ENCODE peak calls at places on chromosomes 2 and 18, in eight cellular contexts. R is progenitor cell of endocrine pancreas, I is H9, N is prostate gland, P is pancreas, H is fibroblast of mammary gland, W is OCI-LY7, Q is mucosa of descending colon. K is an unnamed sample.

GRCh38 chr18:13612111-13612997 is 114.0 kb downstream of the FAM210A start:
- DNase-seq in N (no peak), W (peak), R (no peak), I (no peak), P (no peak), Q (peak), H (no peak), K (peak)

GRCh38 chr2:143732076-143732475 is 602.9 kb downstream of the ARHGAP15 start:
- DNase-seq in N (no peak), P (no peak), W (no peak), H (peak), I (no peak), Q (no peak), R (no peak), K (no peak)

GRCh38 chr2:70553334-70553583 is 367 bp downstream of the TGFA start:
- DNase-seq in W (no peak), I (peak), N (peak), Q (peak), P (peak), H (no peak), R (no peak), K (no peak)

GRCh38 chr2:182866461-182867369 is at the start of gene FRZB:
- DNase-seq in Q (peak), R (peak), N (peak), W (no peak), I (peak), H (peak), P (peak), K (no peak)

GRCh38 chr2:82792316-82792715 is 1666.8 kb downstream of the SUCLG1 start:
- DNase-seq in Q (no peak), H (no peak), N (no peak), R (no peak), W (no peak), I (no peak), P (no peak), K (no peak)

GRCh38 chr2:26477126-26477910 is 606 bp downstream of the OTOF start:
- DNase-seq in R (no peak), W (no peak), I (no peak), Q (peak), H (no peak), P (no peak), N (no peak), K (no peak)

GRCh38 chr2:219457784-219458369 is 23.2 kb downstream of the SPEG start:
- DNase-seq in P (no peak), Q (peak), R (no peak), W (peak), H (no peak), I (no peak), N (no peak), K (no peak)

GRCh38 chr2:233513953-233514655 is 52.5 kb downstream of the USP40 start:
- DNase-seq in I (no peak), W (peak), P (no peak), H (no peak), N (peak), R (no peak), Q (no peak), K (no peak)

GRCh38 chr2:137857871-137858270 is 106.4 kb upstream of the HNMT start:
- DNase-seq in Q (no peak), I (peak), P (no peak), R (no peak), W (no peak), H (no peak), N (no peak), K (no peak)

GRCh38 chr18:71431171-71431570 is 1113.0 kb downstream of the CBLN2 start:
- DNase-seq in N (no peak), Q (no peak), W (no peak), P (no peak), R (no peak), H (no peak), I (no peak), K (no peak)

GRCh38 chr2:231110551-231110950 is 14.3 kb downstream of the HTR2B start:
- DNase-seq in W (no peak), Q (no peak), R (no peak), I (no peak), N (no peak), P (no peak), H (peak), K (no peak)

GRCh38 chr2:234512884-234513669 is 16.2 kb upstream of the ARL4C start:
- DNase-seq in H (peak), Q (no peak), P (no peak), R (no peak), N (no peak), I (no peak), W (no peak), K (no peak)

GRCh38 chr18:48711651-48712486 is 173.0 kb downstream of the CTIF start:
- DNase-seq in I (peak), Q (no peak), R (peak), N (no peak), W (peak), P (no peak), H (peak), K (no peak)

GRCh38 chr2:9285921-9286320 is 79.3 kb downstream of the ASAP2 start:
- DNase-seq in R (no peak), N (no peak), Q (no peak), W (no peak), P (no peak), H (no peak), I (no peak), K (no peak)

GRCh38 chr2:114350186-114350725 is 92.2 kb upstream of the DPP10 start:
- DNase-seq in W (no peak), H (no peak), P (no peak), I (no peak), N (no peak), R (no peak), Q (no peak), K (no peak)

GRCh38 chr18:66138642-66139041 is 387.8 kb downstream of the CDH7 start:
- DNase-seq in Q (no peak), R (no peak), W (no peak), N (no peak), P (no peak), H (no peak), I (no peak), K (no peak)

GRCh38 chr2:114527330-114527983 is 85.0 kb downstream of the DPP10 start:
- DNase-seq in N (no peak), P (no peak), R (no peak), I (no peak), W (no peak), H (no peak), Q (no peak), K (no peak)

GRCh38 chr2:119106301-119106897 is 52.2 kb downstream of the C1QL2 start:
- DNase-seq in H (peak), I (peak), N (no peak), Q (no peak), R (peak), P (peak), W (peak), K (peak)

GRCh38 chr2:28334527-28334891 is 58.1 kb upstream of the FOSL2 start:
- DNase-seq in I (no peak), H (no peak), P (no peak), W (no peak), N (no peak), R (no peak), Q (no peak), K (no peak)

GRCh38 chr18:56388571-56388970 is 249.8 kb downstream of the TXNL1 start:
- DNase-seq in W (no peak), H (no peak), Q (no peak), N (no peak), P (no peak), R (no peak), I (no peak), K (no peak)

GRCh38 chr18:66616523-66616983 is 12.7 kb upstream of the CDH19 start:
- DNase-seq in R (no peak), Q (no peak), I (peak), W (no peak), N (no peak), H (no peak), P (no peak), K (no peak)

GRCh38 chr2:62554440-62554839 is 48.4 kb upstream of the TMEM17 start:
- DNase-seq in H (no peak), W (no peak), N (no peak), R (no peak), P (no peak), I (no peak), Q (no peak), K (no peak)

GRCh38 chr2:133193544-133193943 is 374.7 kb downstream of the NCKAP5 start:
- DNase-seq in N (no peak), Q (no peak), P (no peak), I (no peak), W (no peak), R (no peak), H (no peak), K (no peak)

GRCh38 chr2:119481501-119482455 is 42.5 kb downstream of the SCTR start:
- DNase-seq in W (no peak), R (no peak), Q (no peak), I (no peak), N (no peak), P (no peak), H (no peak), K (no peak)

GRCh38 chr2:36516136-36516870 is 81.7 kb downstream of the FEZ2 start:
- DNase-seq in P (no peak), W (no peak), R (no peak), Q (no peak), H (no peak), N (no peak), I (no peak), K (no peak)

GRCh38 chr18:42644729-42645131 is 470.8 kb downstream of the RIT2 start:
- DNase-seq in R (no peak), I (no peak), P (no peak), Q (no peak), W (no peak), N (no peak), H (no peak), K (no peak)

GRCh38 chr2:118576109-118576855 is 271.2 kb downstream of the EN1 start:
- DNase-seq in R (no peak), H (peak), W (no peak), Q (no peak), P (no peak), I (no peak), N (no peak), K (no peak)

GRCh38 chr2:120108049-120108448 is 95.2 kb downstream of the EPB41L5 start:
- DNase-seq in N (peak), W (no peak), H (peak), Q (no peak), R (no peak), P (no peak), I (no peak), K (no peak)

GRCh38 chr18:23142285-23142929 is 7.1 kb downstream of the CABLES1 start:
- DNase-seq in Q (no peak), H (no peak), W (no peak), N (no peak), I (no peak), R (no peak), P (no peak), K (no peak)

GRCh38 chr2:6031165-6031867 is 339.1 kb downstream of the SOX11 start:
- DNase-seq in P (no peak), R (no peak), I (no peak), H (no peak), W (no peak), N (no peak), Q (no peak), K (no peak)

GRCh38 chr2:90207454-90208058 is 1516.1 kb downstream of the RPIA start:
- DNase-seq in I (no peak), W (peak), N (no peak), P (no peak), R (no peak), Q (no peak), H (peak), K (no peak)

GRCh38 chr18:4264347-4264791 is 190.7 kb downstream of the DLGAP1 start:
- DNase-seq in I (no peak), H (no peak), R (no peak), N (no peak), W (no peak), P (no peak), Q (no peak), K (no peak)

GRCh38 chr18:7116001-7116831 is 1.4 kb downstream of the LAMA1 start:
- DNase-seq in P (no peak), W (no peak), H (peak), N (no peak), R (no peak), Q (no peak), I (peak), K (no peak)

GRCh38 chr2:142220901-142221300 is 90.1 kb upstream of the LRP1B start:
- DNase-seq in I (no peak), W (no peak), R (no peak), Q (no peak), N (peak), H (peak), P (no peak), K (no peak)

GRCh38 chr18:74539289-74539688 is 5.0 kb downstream of the CNDP1 start:
- DNase-seq in W (no peak), R (no peak), N (no peak), H (no peak), Q (no peak), I (no peak), P (no peak), K (no peak)

GRCh38 chr2:119490653-119491195 is 33.6 kb downstream of the SCTR start:
- DNase-seq in Q (no peak), N (no peak), R (no peak), W (no peak), I (no peak), P (no peak), H (no peak), K (no peak)

GRCh38 chr2:23519334-23519651 is 134.3 kb downstream of the KLHL29 start:
- DNase-seq in P (no peak), Q (no peak), H (no peak), N (no peak), R (no peak), I (no peak), W (no peak), K (no peak)
- TF ChIP-seq CTCF in P (no peak), Q (no peak), H (no peak), N (peak), R (no peak), I (peak), W (no peak), K (no peak)

GRCh38 chr2:30803281-30803680 is 4.0 kb downstream of the CAPN13 start:
- DNase-seq in H (no peak), W (no peak), N (no peak), R (no peak), Q (no peak), I (no peak), P (no peak), K (no peak)
- TF ChIP-seq CTCF in H (no peak), W (no peak), N (no peak), R (no peak), Q (no peak), I (no peak), P (no peak), K (no peak)

DNA sequence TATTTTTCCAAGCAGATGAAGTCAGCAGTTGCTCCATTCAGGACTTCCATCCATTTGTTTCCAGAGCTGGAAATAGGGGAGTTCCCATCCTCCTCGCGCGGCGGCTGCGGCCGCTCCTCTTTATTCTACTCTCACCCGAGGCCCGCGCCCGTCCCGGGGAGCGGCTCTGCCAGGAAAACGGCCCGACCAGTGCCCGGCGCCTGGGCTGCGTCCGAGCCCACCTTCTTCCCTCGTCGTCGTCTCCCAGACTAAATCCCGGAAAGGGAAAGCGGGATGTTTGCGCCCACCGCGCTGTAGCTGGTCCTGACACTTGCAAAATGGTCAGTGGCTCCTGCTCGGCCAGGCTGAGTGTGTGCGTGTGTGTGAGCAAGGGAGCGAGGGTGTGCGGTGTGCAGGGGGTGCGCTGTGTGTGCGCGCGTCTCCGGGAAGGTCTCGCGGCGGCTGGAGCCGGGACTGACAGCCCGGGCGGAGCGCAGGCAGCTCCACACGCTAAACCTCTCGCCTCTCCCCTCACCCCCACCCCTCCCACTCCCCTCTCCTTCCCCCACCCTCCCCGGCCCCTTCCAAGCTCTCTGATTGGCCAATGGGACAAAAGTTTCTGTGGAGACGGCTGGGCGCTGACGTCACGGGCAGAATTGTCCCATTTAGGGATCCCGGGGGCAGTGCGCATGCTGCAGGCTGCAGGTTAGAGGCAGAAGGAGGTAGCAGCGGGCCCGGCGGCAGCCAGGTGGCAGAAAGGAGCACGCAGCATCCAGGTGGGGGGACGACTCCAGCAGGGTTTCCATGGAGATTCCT is at the start of gene NOL4:
- DNase-seq in I (peak), N (peak), W (no peak), P (peak), H (no peak), R (peak), Q (peak), K (no peak)
- TF ChIP-seq CTCF in I (peak), N (no peak), W (no peak), P (no peak), H (no peak), R (peak), Q (no peak), K (no peak)

GRCh38 chr2:172705352-172705751 is 30.3 kb upstream of the RAPGEF4 start:
- DNase-seq in P (no peak), Q (no peak), R (no peak), H (no peak), W (no peak), I (no peak), N (no peak), K (no peak)

GRCh38 chr2:172710584-172711024 is 25.0 kb upstream of the RAPGEF4 start:
- DNase-seq in H (peak), N (peak), W (peak), P (no peak), I (no peak), R (no peak), Q (no peak), K (peak)

GRCh38 chr2:172709566-172710291 is 25.9 kb upstream of the RAPGEF4 start:
- DNase-seq in Q (no peak), W (no peak), P (no peak), N (no peak), R (no peak), I (no peak), H (no peak), K (no peak)

GRCh38 chr2:172711110-172711509 is 24.5 kb upstream of the RAPGEF4 start:
- DNase-seq in H (no peak), R (no peak), P (no peak), Q (no peak), N (no peak), W (no peak), I (no peak), K (no peak)

GRCh38 chr2:172708247-172708646 is 27.4 kb upstream of the RAPGEF4 start:
- DNase-seq in H (no peak), Q (no peak), W (no peak), R (no peak), P (no peak), N (no peak), I (no peak), K (no peak)
- TF ChIP-seq CTCF in H (no peak), Q (no peak), W (no peak), R (no peak), P (no peak), N (no peak), I (no peak), K (no peak)

DNA sequence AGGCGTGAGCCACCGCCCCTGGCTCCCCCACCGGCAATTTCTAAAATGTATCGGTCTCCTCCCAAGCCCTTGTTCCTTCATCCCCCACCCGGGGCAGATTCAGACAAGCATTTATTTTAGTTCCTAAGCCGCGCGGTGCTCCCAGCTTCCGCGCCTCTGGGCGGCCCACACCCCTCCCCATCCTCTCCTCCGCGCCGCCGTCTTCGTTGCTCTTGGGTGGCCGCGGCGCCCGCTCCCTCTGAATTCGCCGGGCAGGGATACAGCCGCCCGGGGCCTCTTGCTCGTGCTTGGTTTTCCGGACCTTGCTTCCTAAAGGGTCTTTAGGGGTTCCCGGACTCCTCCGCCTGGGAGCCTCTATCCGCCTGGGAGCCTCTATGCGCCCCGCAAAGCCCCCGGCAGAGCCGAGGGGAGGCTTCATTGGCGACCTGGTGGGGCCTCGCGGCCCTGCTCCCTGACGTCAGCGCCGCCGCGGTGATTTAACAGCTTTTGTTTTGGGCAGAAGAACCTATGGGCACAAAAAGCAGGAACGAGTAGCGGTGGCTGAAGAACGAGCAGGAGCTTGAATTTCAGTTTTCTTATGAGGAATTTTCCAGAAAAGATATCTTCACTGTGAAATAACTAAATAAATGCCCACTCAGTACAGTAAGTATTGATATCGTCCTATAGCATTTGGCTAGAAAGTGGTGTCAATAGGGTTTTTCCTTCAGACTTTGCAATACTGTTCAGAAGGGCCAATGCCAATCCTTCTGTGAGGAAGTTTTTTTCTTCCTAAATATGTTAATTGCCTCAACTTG is 37.3 kb downstream of the PRKRA start:
- DNase-seq in P (peak), N (peak), Q (peak), I (peak), H (peak), R (peak), W (no peak), K (peak)
- TF ChIP-seq CTCF in P (no peak), N (no peak), Q (no peak), I (no peak), H (no peak), R (no peak), W (no peak), K (no peak)

GRCh38 chr2:42102606-42103450 is 55.0 kb downstream of the PKDCC start:
- DNase-seq in N (no peak), R (peak), I (peak), H (no peak), W (no peak), Q (peak), P (peak), K (no peak)

GRCh38 chr2:42104621-42105020 is 56.8 kb downstream of the PKDCC start:
- DNase-seq in I (no peak), W (peak), N (no peak), R (no peak), P (no peak), Q (no peak), H (no peak), K (no peak)

GRCh38 chr2:42101641-42102605 is 54.1 kb downstream of the PKDCC start:
- DNase-seq in H (peak), N (no peak), R (no peak), W (peak), I (no peak), P (peak), Q (peak), K (peak)

GRCh38 chr2:42105330-42106256 is 57.8 kb downstream of the PKDCC start:
- DNase-seq in H (no peak), N (no peak), I (no peak), W (peak), R (no peak), Q (peak), P (no peak), K (peak)

GRCh38 chr2:42103829-42104228 is 56.0 kb downstream of the PKDCC start:
- DNase-seq in Q (no peak), I (no peak), P (no peak), R (no peak), W (no peak), H (no peak), N (no peak), K (no peak)
- TF ChIP-seq CTCF in Q (no peak), I (no peak), P (no peak), R (no peak), W (no peak), H (no peak), N (no peak), K (no peak)